ENCODE peak calls at places on chromosome 14, in seven cellular contexts. B, M, A, T, X, Z and H are unnamed samples.

GRCh38 chr14:22883191-22883976 is at the start of gene REM2:
- DNase-seq in Z (no peak), A (no peak), B (no peak), M (peak; percentile 24), X (no peak), T (no peak), H (no peak)

GRCh38 chr14:21071225-21072041 is 1.3 kb downstream of the ARHGEF40 start:
- DNase-seq in M (peak; percentile 77), X (no peak), B (peak; percentile 94), Z (peak; percentile 86), T (peak; percentile 97), A (no peak), H (peak; percentile 72)

GRCh38 chr14:27672047-27672446 is 1074.2 kb upstream of the NOVA1 start:
- DNase-seq in B (peak; percentile 1), Z (no peak), X (no peak), A (no peak), M (no peak), T (no peak), H (no peak)

GRCh38 chr14:103530390-103530789 is 1.4 kb downstream of the TRMT61A start:
- DNase-seq in T (peak; percentile 62), Z (peak; percentile 59), B (no peak), M (no peak), X (no peak), A (no peak), H (no peak)

GRCh38 chr14:61556455-61556854 is 138.9 kb upstream of the HIF1A start:
- DNase-seq in T (no peak), A (no peak), Z (no peak), M (no peak), B (no peak), X (no peak), H (no peak)

GRCh38 chr14:74952697-74953484 is 2.5 kb downstream of the PGF start:
- DNase-seq in M (no peak), Z (no peak), B (no peak), A (no peak), X (no peak), T (no peak), H (peak; percentile 65)

GRCh38 chr14:98177551-98177950 is 1094.4 kb downstream of the BCL11B start:
- DNase-seq in M (no peak), B (no peak), Z (no peak), A (no peak), T (no peak), X (no peak), H (no peak)

GRCh38 chr14:56133547-56133946 is 15.3 kb downstream of the PELI2 start:
- DNase-seq in X (no peak), T (no peak), M (peak; percentile 66), B (no peak), A (no peak), Z (no peak), H (no peak)

GRCh38 chr14:92959189-92959531 is 36.2 kb downstream of the CHGA start:
- DNase-seq in M (no peak), B (no peak), T (no peak), A (no peak), Z (no peak), X (peak; percentile 64), H (no peak)

GRCh38 chr14:54564071-54564798 is 2.7 kb upstream of the SAMD4A start:
- DNase-seq in B (peak; percentile 27), A (no peak), Z (no peak), X (no peak), M (no peak), T (peak; percentile 62), H (no peak)

GRCh38 chr14:103185051-103186027 is 62.1 kb downstream of the TNFAIP2 start:
- DNase-seq in A (peak; percentile 32), M (no peak), B (peak; percentile 18), T (peak; percentile 49), X (no peak), Z (no peak), H (peak; percentile 82)

GRCh38 chr14:23056956-23057756 is at the start of gene CDH24:
- DNase-seq in M (peak; percentile 82), X (no peak), Z (peak; percentile 73), B (peak; percentile 34), T (peak; percentile 88), A (no peak), H (peak; percentile 62)

GRCh38 chr14:74942608-74943007 is 12.8 kb downstream of the PGF start:
- DNase-seq in M (no peak), B (no peak), A (no peak), X (no peak), Z (no peak), T (no peak), H (no peak)

GRCh38 chr14:97978336-97978735 is 1181.2 kb downstream of the VRK1 start:
- DNase-seq in X (peak; percentile 68), Z (peak; percentile 79), A (no peak), T (peak; percentile 85), B (peak; percentile 61), M (peak; percentile 82), H (peak; percentile 70)

GRCh38 chr14:89011327-89011726 is 186.9 kb downstream of the TTC8 start:
- DNase-seq in B (no peak), Z (no peak), A (no peak), X (no peak), M (no peak), T (no peak), H (no peak)
- H3K4me3 ChIP-seq in B (no peak overlapping the region), Z (no peak overlapping the region), A (no peak overlapping the region), X (no peak overlapping the region), M (no peak overlapping the region), T (no peak overlapping the region), H (no peak overlapping the region)

GRCh38 chr14:52082903-52083302 is 14.0 kb upstream of the NID2 start:
- DNase-seq in T (no peak), X (no peak), B (no peak), Z (no peak), M (no peak), A (no peak), H (no peak)

GRCh38 chr14:52080171-52080800 is 11.4 kb upstream of the NID2 start:
- DNase-seq in B (peak; percentile 78), M (no peak), Z (no peak), T (peak; percentile 76), X (no peak), A (no peak), H (peak; percentile 85)

GRCh38 chr14:52081964-52082363 is 13.1 kb upstream of the NID2 start:
- DNase-seq in T (no peak), X (no peak), B (no peak), A (no peak), M (no peak), Z (no peak), H (no peak)

GRCh38 chr14:52079239-52079956 is 10.5 kb upstream of the NID2 start:
- DNase-seq in T (peak; percentile 53), M (no peak), B (peak; percentile 60), X (no peak), A (no peak), Z (no peak), H (peak; percentile 56)

GRCh38 chr14:52080817-52081755 is 12.2 kb upstream of the NID2 start:
- DNase-seq in B (peak; percentile 96), X (no peak), T (peak; percentile 96), M (no peak), A (peak; percentile 71), Z (no peak), H (peak; percentile 82)
- H3K27ac ChIP-seq in B (peak overlapping the region; percentile 91), X (no peak overlapping the region), T (peak overlapping the region; percentile 98), M (no peak overlapping the region), A (no peak overlapping the region), Z (no peak overlapping the region), H (peak overlapping the region; percentile 84)

GRCh38 chr14:77122555-77123125 is 19.0 kb downstream of the ZDHHC22 start:
- DNase-seq in T (no peak), Z (no peak), M (no peak), X (no peak), B (no peak), A (no peak), H (no peak)

GRCh38 chr14:77124345-77125274 is 17.0 kb downstream of the ZDHHC22 start:
- DNase-seq in X (peak; percentile 57), A (no peak), Z (peak; percentile 38), T (peak; percentile 71), M (peak; percentile 65), B (no peak), H (peak; percentile 8)

GRCh38 chr14:77126074-77126325 is 15.6 kb downstream of the ZDHHC22 start:
- DNase-seq in Z (no peak), X (no peak), M (no peak), B (no peak), A (no peak), T (no peak), H (no peak)

GRCh38 chr14:77125275-77126073 is 16.1 kb downstream of the ZDHHC22 start:
- DNase-seq in B (no peak), A (no peak), Z (no peak), T (no peak), M (no peak), X (no peak), H (no peak)

DNA sequence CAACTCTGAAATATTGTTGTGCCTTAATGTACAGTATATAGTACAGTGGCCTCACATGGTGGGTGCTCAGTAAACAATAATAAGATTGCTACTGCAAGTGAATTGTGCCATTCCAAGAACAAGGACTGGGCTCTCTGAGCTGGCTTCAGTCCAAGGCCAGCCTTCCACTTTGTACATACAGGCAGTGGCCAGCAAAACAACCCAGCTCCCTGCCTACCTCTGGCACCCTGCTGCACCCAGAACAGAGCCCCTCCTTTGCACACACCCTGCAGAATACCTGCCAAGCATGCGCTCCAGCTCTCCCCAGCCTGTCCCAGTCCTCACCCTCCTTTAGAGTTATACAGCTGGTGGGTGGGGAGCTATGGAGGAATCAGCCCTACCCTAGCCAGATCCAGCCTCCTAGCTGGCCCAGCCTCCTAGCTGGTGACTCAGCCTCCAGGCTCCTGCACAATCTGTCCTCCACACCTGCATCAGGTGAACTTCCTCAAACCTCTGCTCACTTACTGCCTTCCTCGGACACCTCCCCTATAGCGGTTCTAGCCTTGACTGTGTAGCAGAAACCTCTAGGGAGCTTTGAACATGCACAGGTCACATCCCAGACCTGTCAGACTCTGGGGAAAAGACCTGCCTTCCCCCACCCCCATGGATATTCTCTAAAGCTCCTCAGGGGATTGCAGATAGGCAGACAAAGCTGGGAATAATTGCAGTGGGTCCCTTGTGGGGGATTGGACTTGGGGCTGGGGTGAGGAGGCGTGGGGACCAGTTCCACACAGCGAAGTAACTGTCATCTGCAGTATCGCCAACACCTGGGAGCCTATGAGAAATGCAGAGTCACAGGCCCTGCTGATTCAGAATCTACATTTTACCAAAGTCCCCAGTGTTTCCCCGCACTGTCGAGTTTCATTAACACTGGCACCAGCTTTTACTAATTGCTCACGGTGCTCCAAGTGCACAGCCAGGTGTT is 17.9 kb downstream of the ZDHHC22 start:
- DNase-seq in M (peak; percentile 96), T (no peak), Z (no peak), A (no peak), X (peak; percentile 53), B (no peak), H (peak; percentile 89)
- H3K4me3 ChIP-seq in M (no peak overlapping the region), T (peak overlapping the region; percentile 79), Z (no peak overlapping the region), A (no peak overlapping the region), X (peak overlapping the region; percentile 70), B (no peak overlapping the region), H (no peak overlapping the region)

DNA sequence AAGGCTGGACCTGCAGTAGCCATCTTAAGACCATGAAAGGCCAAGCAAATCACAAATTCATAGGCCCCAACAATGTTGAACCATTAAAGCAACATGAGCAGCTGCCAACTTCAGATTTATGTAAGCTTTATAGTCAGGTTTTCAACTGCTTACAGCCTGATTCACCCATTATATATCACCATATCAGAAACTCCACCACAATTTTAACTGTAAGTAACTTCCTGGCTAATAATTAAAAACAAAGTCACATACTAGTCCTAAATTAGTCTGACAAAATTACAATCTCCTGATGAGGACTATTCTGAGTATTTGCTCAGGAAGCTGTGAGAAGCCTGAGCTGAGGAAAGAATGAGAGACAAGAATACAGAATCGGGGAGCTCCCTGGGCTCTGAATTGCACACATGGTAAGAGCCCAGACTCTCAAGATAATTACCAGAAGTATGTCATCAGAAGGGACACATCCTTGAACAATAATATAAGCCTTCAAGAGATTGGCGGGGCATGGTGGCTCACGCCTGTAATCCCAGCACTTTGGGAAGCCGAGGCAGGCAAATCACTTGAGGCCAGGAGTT is 55.1 kb downstream of the NUMB start:
- DNase-seq in B (no peak), X (no peak), A (no peak), Z (no peak), M (no peak), T (no peak), H (no peak)
- H3K27ac ChIP-seq in B (no peak overlapping the region), X (no peak overlapping the region), A (no peak overlapping the region), Z (no peak overlapping the region), M (no peak overlapping the region), T (peak overlapping the region; percentile 7), H (no peak overlapping the region)